ENCODE peak calls at places on chromosomes 3 and 15, in six cellular contexts. One of them, this sample, is unnamed.

GRCh38 chr15:62453979-62454378 is 288.9 kb upstream of the C2CD4B start:
- DNase-seq in endothelial cell: no peak
- DNase-seq in tibial artery: no peak
- DNase-seq in AG09309: no peak
- DNase-seq in WERI-Rb-1: no peak
- DNase-seq in cardiac muscle cell: no peak
- DNase-seq in this sample: no peak

GRCh38 chr3:4995500-4996053 is 16.3 kb downstream of the BHLHE40 start:
- DNase-seq in endothelial cell: no peak
- DNase-seq in tibial artery: no peak
- DNase-seq in AG09309: no peak
- DNase-seq in WERI-Rb-1: no peak
- DNase-seq in cardiac muscle cell: no peak
- DNase-seq in this sample: no peak

GRCh38 chr3:5875056-5875455 is 687.5 kb downstream of the EDEM1 start:
- DNase-seq in endothelial cell: no peak
- DNase-seq in tibial artery: no peak
- DNase-seq in AG09309: no peak
- DNase-seq in WERI-Rb-1: no peak
- DNase-seq in cardiac muscle cell: no peak
- DNase-seq in this sample: no peak

GRCh38 chr15:75827691-75828090 is 15.6 kb upstream of the UBE2Q2 start:
- DNase-seq in endothelial cell: no peak
- DNase-seq in tibial artery: no peak
- DNase-seq in AG09309: no peak
- DNase-seq in WERI-Rb-1: no peak
- DNase-seq in cardiac muscle cell: no peak
- DNase-seq in this sample: no peak

GRCh38 chr15:67100808-67101581 is 35.6 kb downstream of the SMAD3 start:
- DNase-seq in endothelial cell: no peak
- DNase-seq in tibial artery: no peak
- DNase-seq in AG09309: no peak
- DNase-seq in WERI-Rb-1: no peak
- DNase-seq in cardiac muscle cell: no peak
- DNase-seq in this sample: no peak

GRCh38 chr15:29268706-29269484 is 727 bp downstream of the NSMCE3 start:
- DNase-seq in endothelial cell: peak
- DNase-seq in tibial artery: peak
- DNase-seq in AG09309: no peak
- DNase-seq in WERI-Rb-1: peak
- DNase-seq in cardiac muscle cell: peak
- DNase-seq in this sample: no peak

GRCh38 chr3:111311709-111312235 is 230.2 kb upstream of the CD96 start:
- DNase-seq in endothelial cell: no peak
- DNase-seq in tibial artery: no peak
- DNase-seq in AG09309: peak
- DNase-seq in WERI-Rb-1: no peak
- DNase-seq in cardiac muscle cell: no peak
- DNase-seq in this sample: no peak

GRCh38 chr3:187587012-187587544 is 83.1 kb downstream of the SST start:
- DNase-seq in endothelial cell: no peak
- DNase-seq in tibial artery: no peak
- DNase-seq in AG09309: no peak
- DNase-seq in WERI-Rb-1: no peak
- DNase-seq in cardiac muscle cell: no peak
- DNase-seq in this sample: no peak

GRCh38 chr15:57662091-57662744 is 44.3 kb upstream of the POLR2M start:
- DNase-seq in endothelial cell: no peak
- DNase-seq in tibial artery: no peak
- DNase-seq in AG09309: no peak
- DNase-seq in WERI-Rb-1: no peak
- DNase-seq in cardiac muscle cell: no peak
- DNase-seq in this sample: peak

GRCh38 chr15:35107122-35107521 is 22.0 kb upstream of the NANOGP8 start:
- DNase-seq in endothelial cell: no peak
- DNase-seq in tibial artery: no peak
- DNase-seq in AG09309: no peak
- DNase-seq in WERI-Rb-1: no peak
- DNase-seq in cardiac muscle cell: no peak
- DNase-seq in this sample: no peak

GRCh38 chr3:52771702-52772101 is 962 bp upstream of the NEK4 start:
- DNase-seq in endothelial cell: no peak
- DNase-seq in tibial artery: no peak
- DNase-seq in AG09309: no peak
- DNase-seq in WERI-Rb-1: no peak
- DNase-seq in cardiac muscle cell: no peak
- DNase-seq in this sample: no peak

GRCh38 chr3:105564546-105565288 is 198.0 kb downstream of the ALCAM start:
- DNase-seq in endothelial cell: no peak
- DNase-seq in tibial artery: no peak
- DNase-seq in AG09309: no peak
- DNase-seq in WERI-Rb-1: no peak
- DNase-seq in cardiac muscle cell: no peak
- DNase-seq in this sample: no peak

GRCh38 chr15:74205593-74205969 is 3.0 kb upstream of the STRA6 start:
- DNase-seq in endothelial cell: no peak
- DNase-seq in tibial artery: no peak
- DNase-seq in AG09309: no peak
- DNase-seq in WERI-Rb-1: no peak
- DNase-seq in cardiac muscle cell: no peak
- DNase-seq in this sample: no peak

GRCh38 chr3:114076711-114077110 is 20.2 kb downstream of the QTRT2 start:
- DNase-seq in endothelial cell: no peak
- DNase-seq in tibial artery: no peak
- DNase-seq in AG09309: no peak
- DNase-seq in WERI-Rb-1: no peak
- DNase-seq in cardiac muscle cell: no peak
- DNase-seq in this sample: no peak

GRCh38 chr3:52521881-52522650 is 11.6 kb downstream of the NT5DC2 start:
- DNase-seq in endothelial cell: no peak
- DNase-seq in tibial artery: no peak
- DNase-seq in AG09309: no peak
- DNase-seq in WERI-Rb-1: no peak
- DNase-seq in cardiac muscle cell: no peak
- DNase-seq in this sample: no peak

GRCh38 chr3:152302521-152303021 is 33.8 kb downstream of the MBNL1 start:
- DNase-seq in endothelial cell: no peak
- DNase-seq in tibial artery: peak
- DNase-seq in AG09309: peak
- DNase-seq in WERI-Rb-1: no peak
- DNase-seq in cardiac muscle cell: peak
- DNase-seq in this sample: no peak

GRCh38 chr15:71596672-71597071 is 213.7 kb upstream of the NR2E3 start:
- DNase-seq in endothelial cell: no peak
- DNase-seq in tibial artery: peak
- DNase-seq in AG09309: no peak
- DNase-seq in WERI-Rb-1: no peak
- DNase-seq in cardiac muscle cell: peak
- DNase-seq in this sample: no peak

DNA sequence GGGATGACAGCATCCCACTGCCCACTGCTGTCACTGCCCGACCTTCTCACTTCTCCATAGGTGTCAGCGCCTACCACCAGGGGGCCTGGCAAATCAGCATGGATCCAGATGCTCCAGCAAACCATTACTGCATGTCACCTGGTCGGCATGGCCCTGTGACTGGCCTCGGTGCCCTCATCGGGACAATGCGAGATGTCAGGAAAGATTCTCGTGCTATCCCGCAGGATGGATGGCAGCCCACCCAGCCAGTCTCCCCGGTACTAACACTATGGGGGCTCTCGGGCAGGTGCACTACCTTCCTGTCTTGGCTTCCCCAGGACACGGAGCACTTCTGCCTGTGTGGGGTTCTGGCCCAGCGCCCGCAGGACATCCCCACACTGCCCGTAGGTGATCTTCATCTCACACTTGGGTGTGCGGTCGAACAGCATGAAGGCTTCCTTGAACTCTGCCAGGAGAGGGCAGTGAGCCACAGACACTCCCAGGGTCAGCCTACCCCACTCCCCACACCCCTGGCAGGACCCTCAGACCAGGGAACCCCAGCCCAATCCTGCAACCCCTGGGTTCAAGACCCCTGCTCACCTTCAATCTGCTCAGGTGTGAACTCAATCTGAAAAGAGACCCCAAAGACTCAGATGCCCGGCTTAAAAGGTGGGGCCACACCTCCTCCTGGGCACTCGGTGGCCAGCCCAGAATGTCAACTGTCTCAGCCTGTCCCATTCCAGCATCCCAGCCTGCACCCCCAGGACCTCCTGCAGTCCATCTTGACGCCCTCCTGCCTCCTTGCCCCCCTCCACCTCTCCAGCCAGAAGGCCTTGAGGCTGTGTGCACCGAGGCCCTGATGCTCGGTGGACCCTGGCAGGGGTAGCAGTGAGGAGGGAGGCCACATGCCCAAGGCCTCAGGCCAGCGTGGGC is 2.6 kb downstream of the MYL3 start:
- DNase-seq in endothelial cell: peak
- DNase-seq in tibial artery: peak
- DNase-seq in AG09309: no peak
- DNase-seq in WERI-Rb-1: peak
- DNase-seq in cardiac muscle cell: peak
- DNase-seq in this sample: peak
- TF ChIP-seq CTCF in endothelial cell: peak
- TF ChIP-seq CTCF in tibial artery: peak
- TF ChIP-seq CTCF in AG09309: peak
- TF ChIP-seq CTCF in WERI-Rb-1: peak
- TF ChIP-seq CTCF in cardiac muscle cell: peak
- TF ChIP-seq CTCF in this sample: peak

GRCh38 chr15:91885714-91886265 is 32.3 kb downstream of the SLCO3A1 start:
- DNase-seq in endothelial cell: no peak
- DNase-seq in tibial artery: no peak
- DNase-seq in AG09309: no peak
- DNase-seq in WERI-Rb-1: no peak
- DNase-seq in cardiac muscle cell: peak
- DNase-seq in this sample: peak
- TF ChIP-seq CTCF in endothelial cell: no peak
- TF ChIP-seq CTCF in tibial artery: peak
- TF ChIP-seq CTCF in AG09309: no peak
- TF ChIP-seq CTCF in WERI-Rb-1: no peak
- TF ChIP-seq CTCF in cardiac muscle cell: peak
- TF ChIP-seq CTCF in this sample: no peak

GRCh38 chr15:46502668-46503067 is 867.8 kb downstream of the SQOR start:
- DNase-seq in endothelial cell: no peak
- DNase-seq in tibial artery: no peak
- DNase-seq in AG09309: no peak
- DNase-seq in WERI-Rb-1: no peak
- DNase-seq in cardiac muscle cell: peak
- DNase-seq in this sample: no peak
- TF ChIP-seq CTCF in endothelial cell: no peak
- TF ChIP-seq CTCF in tibial artery: peak
- TF ChIP-seq CTCF in AG09309: no peak
- TF ChIP-seq CTCF in WERI-Rb-1: no peak
- TF ChIP-seq CTCF in cardiac muscle cell: no peak
- TF ChIP-seq CTCF in this sample: no peak

GRCh38 chr15:48493084-48493762 is 152.3 kb downstream of the FBN1 start:
- DNase-seq in endothelial cell: no peak
- DNase-seq in tibial artery: no peak
- DNase-seq in AG09309: peak
- DNase-seq in WERI-Rb-1: no peak
- DNase-seq in cardiac muscle cell: no peak
- DNase-seq in this sample: no peak
- TF ChIP-seq CTCF in endothelial cell: no peak
- TF ChIP-seq CTCF in tibial artery: no peak
- TF ChIP-seq CTCF in AG09309: no peak
- TF ChIP-seq CTCF in WERI-Rb-1: no peak
- TF ChIP-seq CTCF in cardiac muscle cell: no peak
- TF ChIP-seq CTCF in this sample: no peak

GRCh38 chr3:126937533-126938432 is 45.1 kb upstream of the PLXNA1 start:
- DNase-seq in endothelial cell: no peak
- DNase-seq in tibial artery: peak
- DNase-seq in AG09309: no peak
- DNase-seq in WERI-Rb-1: no peak
- DNase-seq in cardiac muscle cell: peak
- DNase-seq in this sample: no peak

GRCh38 chr3:126938520-126939346 is 44.2 kb upstream of the PLXNA1 start:
- DNase-seq in endothelial cell: no peak
- DNase-seq in tibial artery: peak
- DNase-seq in AG09309: no peak
- DNase-seq in WERI-Rb-1: no peak
- DNase-seq in cardiac muscle cell: no peak
- DNase-seq in this sample: no peak

GRCh38 chr3:126936853-126937395 is 46.0 kb upstream of the PLXNA1 start:
- DNase-seq in endothelial cell: no peak
- DNase-seq in tibial artery: peak
- DNase-seq in AG09309: no peak
- DNase-seq in WERI-Rb-1: no peak
- DNase-seq in cardiac muscle cell: no peak
- DNase-seq in this sample: no peak

GRCh38 chr3:126941721-126942270 is 41.1 kb upstream of the PLXNA1 start:
- DNase-seq in endothelial cell: no peak
- DNase-seq in tibial artery: no peak
- DNase-seq in AG09309: no peak
- DNase-seq in WERI-Rb-1: no peak
- DNase-seq in cardiac muscle cell: no peak
- DNase-seq in this sample: no peak

GRCh38 chr3:126939347-126939735 is 43.6 kb upstream of the PLXNA1 start:
- DNase-seq in endothelial cell: no peak
- DNase-seq in tibial artery: no peak
- DNase-seq in AG09309: no peak
- DNase-seq in WERI-Rb-1: no peak
- DNase-seq in cardiac muscle cell: peak
- DNase-seq in this sample: no peak
- TF ChIP-seq CTCF in endothelial cell: no peak
- TF ChIP-seq CTCF in tibial artery: no peak
- TF ChIP-seq CTCF in AG09309: no peak
- TF ChIP-seq CTCF in WERI-Rb-1: peak
- TF ChIP-seq CTCF in cardiac muscle cell: peak
- TF ChIP-seq CTCF in this sample: no peak

GRCh38 chr3:108940568-108941285 is 13.0 kb downstream of the GUCA1C start:
- DNase-seq in endothelial cell: no peak
- DNase-seq in tibial artery: no peak
- DNase-seq in AG09309: no peak
- DNase-seq in WERI-Rb-1: no peak
- DNase-seq in cardiac muscle cell: no peak
- DNase-seq in this sample: no peak
- TF ChIP-seq CTCF in endothelial cell: no peak
- TF ChIP-seq CTCF in tibial artery: no peak
- TF ChIP-seq CTCF in AG09309: no peak
- TF ChIP-seq CTCF in WERI-Rb-1: no peak
- TF ChIP-seq CTCF in cardiac muscle cell: no peak
- TF ChIP-seq CTCF in this sample: no peak

DNA sequence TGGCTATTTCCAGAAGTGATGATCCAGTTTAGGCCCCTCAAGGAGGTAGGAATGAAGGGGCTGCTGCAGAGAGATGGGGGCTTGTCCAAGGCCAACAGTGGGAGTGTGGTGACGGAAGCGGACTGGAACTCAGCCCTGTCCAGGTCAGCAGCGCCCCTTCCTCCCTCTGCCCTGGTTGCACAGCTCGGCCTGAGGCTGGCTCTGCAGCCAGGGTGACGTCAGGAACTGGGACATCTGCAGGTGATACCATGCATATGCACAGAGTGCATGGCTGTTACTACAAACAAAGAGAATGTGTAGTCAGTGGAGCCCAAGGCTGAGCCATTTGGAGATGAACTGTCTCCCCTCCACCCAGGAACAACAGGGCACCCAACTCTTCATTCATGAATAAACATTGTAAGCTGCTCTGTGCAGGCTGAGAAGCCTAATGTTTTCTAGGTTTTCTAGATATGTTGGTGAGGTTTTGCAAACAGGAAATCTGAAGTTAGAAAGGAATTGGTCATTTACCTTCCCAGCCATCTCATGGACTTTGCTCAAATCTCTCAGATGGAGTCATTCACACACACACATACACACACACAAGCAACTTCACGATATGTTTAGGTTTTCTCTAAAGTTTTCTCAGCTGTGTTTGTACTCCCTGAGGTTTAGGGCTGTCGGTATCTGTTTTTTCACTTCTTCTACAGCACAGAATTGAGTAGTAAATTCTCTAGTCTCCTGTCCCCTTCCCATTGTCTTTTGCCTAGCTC is 117.2 kb downstream of the TLE3 start:
- DNase-seq in endothelial cell: no peak
- DNase-seq in tibial artery: no peak
- DNase-seq in AG09309: no peak
- DNase-seq in WERI-Rb-1: no peak
- DNase-seq in cardiac muscle cell: no peak
- DNase-seq in this sample: no peak
- TF ChIP-seq CTCF in endothelial cell: no peak
- TF ChIP-seq CTCF in tibial artery: no peak
- TF ChIP-seq CTCF in AG09309: no peak
- TF ChIP-seq CTCF in WERI-Rb-1: no peak
- TF ChIP-seq CTCF in cardiac muscle cell: no peak
- TF ChIP-seq CTCF in this sample: no peak